ENCODE peak calls at places on chromosomes 3 and 15, in seven cellular contexts. B is lung microvascular endothelial cell, H is ELR, V is HT1080, G is posterior cingulate gyrus, N is amygdala, I is RPMI8226. T is an unnamed sample.

GRCh38 chr3:183839751-183840150 is 14.4 kb upstream of the MAP6D1 start:
- DNase-seq in H (no peak), G (no peak), N (no peak), V (no peak), I (no peak), B (no peak), T (no peak)

GRCh38 chr15:63136742-63137141 is 15.1 kb downstream of the LACTB start:
- DNase-seq in H (peak), G (no peak), V (no peak), I (no peak), B (no peak), N (no peak), T (no peak)

GRCh38 chr3:187610926-187611545 is 59.2 kb downstream of the SST start:
- DNase-seq in G (no peak), H (no peak), N (no peak), B (no peak), V (no peak), I (no peak), T (no peak)

GRCh38 chr15:28456476-28457395 is 76.0 kb downstream of the GOLGA8G start:
- DNase-seq in G (peak), H (no peak), N (no peak), B (no peak), V (peak), I (no peak), T (peak)

GRCh38 chr15:76973362-76973743 is 21.6 kb upstream of the PSTPIP1 start:
- DNase-seq in V (peak), H (peak), N (peak), I (peak), B (peak), G (no peak), T (peak)

GRCh38 chr3:133475245-133476010 is 75.6 kb downstream of the BFSP2 start:
- DNase-seq in V (no peak), G (no peak), N (no peak), B (no peak), I (peak), H (no peak), T (no peak)

GRCh38 chr3:183911763-183912506 is 27.3 kb upstream of the PARL start:
- DNase-seq in B (no peak), I (no peak), V (no peak), H (no peak), N (no peak), G (no peak), T (no peak)

GRCh38 chr3:33146791-33147445 is 33.1 kb downstream of the CRTAP start:
- DNase-seq in B (peak), N (peak), V (peak), G (no peak), I (no peak), H (peak), T (no peak)

GRCh38 chr15:93057618-93058017 is 31.4 kb downstream of the RGMA start:
- DNase-seq in G (no peak), I (no peak), B (no peak), N (no peak), V (no peak), H (no peak), T (peak)

GRCh38 chr3:61771976-61772375 is 210.6 kb downstream of the PTPRG start:
- DNase-seq in N (no peak), I (no peak), V (peak), B (no peak), G (no peak), H (no peak), T (no peak)

GRCh38 chr15:33309602-33310276 is 1.0 kb upstream of the RYR3 start:
- DNase-seq in B (peak), N (peak), G (peak), H (peak), V (peak), I (peak), T (no peak)

GRCh38 chr15:72784233-72784876 is 797 bp upstream of the ADPGK start:
- DNase-seq in N (peak), B (peak), V (peak), H (peak), I (peak), G (no peak), T (no peak)

GRCh38 chr3:4768021-4768420 is 211.2 kb upstream of the BHLHE40 start:
- DNase-seq in H (no peak), N (no peak), B (no peak), G (no peak), V (no peak), I (no peak), T (no peak)

GRCh38 chr3:30493912-30494311 is 112.5 kb upstream of the TGFBR2 start:
- DNase-seq in G (no peak), B (no peak), N (no peak), V (no peak), I (no peak), H (peak), T (no peak)

GRCh38 chr3:141546586-141546985 is 59.8 kb downstream of the RASA2 start:
- DNase-seq in G (no peak), H (no peak), N (no peak), I (no peak), B (no peak), V (no peak), T (no peak)

GRCh38 chr15:77649019-77649418 is 16.3 kb upstream of the LINGO1 start:
- DNase-seq in B (no peak), H (no peak), V (no peak), G (no peak), N (no peak), I (no peak), T (no peak)

GRCh38 chr15:69129026-69129385 is 31.4 kb upstream of the GLCE start:
- DNase-seq in N (peak), H (no peak), G (no peak), V (no peak), B (no peak), I (no peak), T (no peak)

GRCh38 chr3:46372492-46373359 is 2.0 kb downstream of the CCR5 start:
- DNase-seq in V (peak), B (peak), G (no peak), I (peak), N (no peak), H (peak), T (no peak)

GRCh38 chr3:136293279-136293678 is 43.1 kb downstream of the PCCB start:
- DNase-seq in H (no peak), V (no peak), N (no peak), B (no peak), I (no peak), G (no peak), T (no peak)

GRCh38 chr15:25933456-25934158 is 70.5 kb upstream of the ATP10A start:
- DNase-seq in B (no peak), I (peak), N (peak), G (no peak), H (peak), V (peak), T (peak)

GRCh38 chr3:174958671-174959328 is 99.7 kb downstream of the NAALADL2 start:
- DNase-seq in V (no peak), G (no peak), H (no peak), B (no peak), N (no peak), I (no peak), T (no peak)

GRCh38 chr3:195549931-195550519 is 6.9 kb upstream of the PPP1R2 start:
- DNase-seq in I (peak), H (no peak), V (no peak), N (no peak), B (peak), G (no peak), T (no peak)

GRCh38 chr15:101022306-101022705 is 103.1 kb downstream of the LRRK1 start:
- DNase-seq in V (no peak), H (no peak), B (no peak), G (no peak), I (no peak), N (no peak), T (no peak)

GRCh38 chr15:40828447-40829036 is at the start of gene PPP1R14D:
- DNase-seq in H (no peak), G (no peak), N (no peak), I (no peak), B (no peak), V (no peak), T (no peak)

GRCh38 chr15:25180606-25181289 is 226.0 kb downstream of the SNRPN start:
- DNase-seq in V (no peak), I (no peak), N (no peak), B (no peak), H (no peak), G (peak), T (peak)

GRCh38 chr15:31871159-31871886 is 159.0 kb upstream of the CHRNA7 start:
- DNase-seq in B (peak), G (no peak), N (no peak), H (no peak), I (no peak), V (no peak), T (no peak)

GRCh38 chr15:85314653-85315052 is 65.8 kb upstream of the AKAP13 start:
- DNase-seq in G (no peak), B (no peak), I (no peak), V (no peak), H (peak), N (no peak), T (no peak)

GRCh38 chr15:39629376-39629775 is 48.5 kb downstream of the THBS1 start:
- DNase-seq in H (peak), I (no peak), G (no peak), V (peak), N (no peak), B (peak), T (no peak)

GRCh38 chr3:73603771-73604171 is 21.0 kb downstream of the PDZRN3 start:
- DNase-seq in H (peak), B (no peak), V (no peak), G (no peak), N (no peak), I (no peak), T (no peak)

GRCh38 chr3:64144241-64144900 is 80.9 kb downstream of the PRICKLE2 start:
- DNase-seq in N (no peak), I (no peak), B (no peak), H (no peak), V (no peak), G (no peak), T (no peak)

GRCh38 chr15:81168680-81169079 is 28.0 kb upstream of the IL16 start:
- DNase-seq in N (no peak), I (no peak), G (no peak), H (no peak), V (no peak), B (no peak), T (no peak)

GRCh38 chr15:93553167-93553566 is 464.2 kb upstream of the RGMA start:
- DNase-seq in I (no peak), V (no peak), N (no peak), B (no peak), H (no peak), G (no peak), T (no peak)

T was measured in Right ventricle myocardium superior.